ENCODE peak calls at places on chromosome 9, in ten cellular contexts. One of them, this sample, is unnamed.

GRCh38 chr9:88322906-88323566 is 65.2 kb upstream of the SPIN1 start:
- DNase-seq in CD4-positive, alpha-beta T cell: peak; percentile 41
- DNase-seq in DND-41: peak; percentile 90
- DNase-seq in Caco-2: no peak
- DNase-seq in neural crest cell: no peak
- DNase-seq in lower lobe of right lung: no peak
- DNase-seq in CD8-positive, alpha-beta T cell: peak; percentile 73
- DNase-seq in choroid plexus epithelial cell: peak; percentile 84
- DNase-seq in cardiac fibroblast: peak; percentile 24
- DNase-seq in fibroblast of villous mesenchyme: peak; percentile 28
- DNase-seq in this sample: peak; percentile 31

GRCh38 chr9:38284768-38285080 is 107.8 kb upstream of the ALDH1B1 start:
- DNase-seq in DND-41: peak; percentile 15
- DNase-seq in fibroblast of villous mesenchyme: no peak
- DNase-seq in neural crest cell: no peak
- DNase-seq in Caco-2: no peak
- DNase-seq in CD4-positive, alpha-beta T cell: no peak
- DNase-seq in choroid plexus epithelial cell: no peak
- DNase-seq in cardiac fibroblast: no peak
- DNase-seq in lower lobe of right lung: no peak
- DNase-seq in CD8-positive, alpha-beta T cell: no peak
- DNase-seq in this sample: no peak

GRCh38 chr9:16571127-16571848 is 299.2 kb downstream of the BNC2 start:
- DNase-seq in DND-41: no peak
- DNase-seq in Caco-2: no peak
- DNase-seq in fibroblast of villous mesenchyme: peak; percentile 12
- DNase-seq in neural crest cell: no peak
- DNase-seq in CD4-positive, alpha-beta T cell: no peak
- DNase-seq in CD8-positive, alpha-beta T cell: no peak
- DNase-seq in choroid plexus epithelial cell: peak; percentile 42
- DNase-seq in lower lobe of right lung: no peak
- DNase-seq in cardiac fibroblast: peak; percentile 26
- DNase-seq in this sample: no peak

GRCh38 chr9:37650299-37650872 is 368 bp upstream of the FRMPD1 start:
- DNase-seq in cardiac fibroblast: no peak
- DNase-seq in CD8-positive, alpha-beta T cell: no peak
- DNase-seq in fibroblast of villous mesenchyme: no peak
- DNase-seq in Caco-2: no peak
- DNase-seq in neural crest cell: no peak
- DNase-seq in CD4-positive, alpha-beta T cell: no peak
- DNase-seq in choroid plexus epithelial cell: no peak
- DNase-seq in lower lobe of right lung: no peak
- DNase-seq in DND-41: no peak
- DNase-seq in this sample: no peak

GRCh38 chr9:94861589-94862241 is 135.2 kb downstream of the AOPEP start:
- DNase-seq in neural crest cell: no peak
- DNase-seq in CD4-positive, alpha-beta T cell: no peak
- DNase-seq in lower lobe of right lung: no peak
- DNase-seq in CD8-positive, alpha-beta T cell: no peak
- DNase-seq in DND-41: peak; percentile 63
- DNase-seq in fibroblast of villous mesenchyme: peak; percentile 96
- DNase-seq in choroid plexus epithelial cell: peak; percentile 74
- DNase-seq in cardiac fibroblast: peak; percentile 66
- DNase-seq in Caco-2: no peak
- DNase-seq in this sample: peak; percentile 76

GRCh38 chr9:107667700-107668099 is 178.1 kb upstream of the KLF4 start:
- DNase-seq in lower lobe of right lung: no peak
- DNase-seq in DND-41: no peak
- DNase-seq in CD8-positive, alpha-beta T cell: no peak
- DNase-seq in neural crest cell: no peak
- DNase-seq in choroid plexus epithelial cell: no peak
- DNase-seq in Caco-2: no peak
- DNase-seq in cardiac fibroblast: no peak
- DNase-seq in fibroblast of villous mesenchyme: no peak
- DNase-seq in CD4-positive, alpha-beta T cell: no peak
- DNase-seq in this sample: no peak

GRCh38 chr9:14910178-14910805 is at the start of gene FREM1:
- DNase-seq in DND-41: no peak
- DNase-seq in CD4-positive, alpha-beta T cell: no peak
- DNase-seq in Caco-2: no peak
- DNase-seq in choroid plexus epithelial cell: peak; percentile 27
- DNase-seq in cardiac fibroblast: peak; percentile 53
- DNase-seq in lower lobe of right lung: no peak
- DNase-seq in CD8-positive, alpha-beta T cell: no peak
- DNase-seq in neural crest cell: peak; percentile 40
- DNase-seq in fibroblast of villous mesenchyme: peak; percentile 16
- DNase-seq in this sample: no peak

GRCh38 chr9:112334319-112334828 is 955 bp upstream of the PTBP3 start:
- DNase-seq in CD4-positive, alpha-beta T cell: peak; percentile 14
- DNase-seq in Caco-2: no peak
- DNase-seq in neural crest cell: no peak
- DNase-seq in fibroblast of villous mesenchyme: no peak
- DNase-seq in lower lobe of right lung: no peak
- DNase-seq in cardiac fibroblast: peak; percentile 46
- DNase-seq in CD8-positive, alpha-beta T cell: peak; percentile 73
- DNase-seq in choroid plexus epithelial cell: peak; percentile 42
- DNase-seq in DND-41: peak; percentile 29
- DNase-seq in this sample: peak; percentile 32

GRCh38 chr9:126147620-126148522 is 178.8 kb upstream of the MVB12B start:
- DNase-seq in lower lobe of right lung: no peak
- DNase-seq in Caco-2: no peak
- DNase-seq in CD8-positive, alpha-beta T cell: no peak
- DNase-seq in DND-41: no peak
- DNase-seq in fibroblast of villous mesenchyme: no peak
- DNase-seq in CD4-positive, alpha-beta T cell: no peak
- DNase-seq in cardiac fibroblast: no peak
- DNase-seq in choroid plexus epithelial cell: no peak
- DNase-seq in neural crest cell: no peak
- DNase-seq in this sample: no peak

GRCh38 chr9:77729177-77729576 is 81.1 kb upstream of the GNA14 start:
- DNase-seq in DND-41: no peak
- DNase-seq in cardiac fibroblast: no peak
- DNase-seq in CD4-positive, alpha-beta T cell: no peak
- DNase-seq in neural crest cell: no peak
- DNase-seq in lower lobe of right lung: no peak
- DNase-seq in choroid plexus epithelial cell: no peak
- DNase-seq in fibroblast of villous mesenchyme: no peak
- DNase-seq in Caco-2: no peak
- DNase-seq in CD8-positive, alpha-beta T cell: no peak
- DNase-seq in this sample: no peak

GRCh38 chr9:137801023-137801319 is 76.6 kb upstream of the CACNA1B start:
- DNase-seq in lower lobe of right lung: no peak
- DNase-seq in choroid plexus epithelial cell: no peak
- DNase-seq in CD4-positive, alpha-beta T cell: no peak
- DNase-seq in DND-41: no peak
- DNase-seq in neural crest cell: no peak
- DNase-seq in CD8-positive, alpha-beta T cell: no peak
- DNase-seq in cardiac fibroblast: no peak
- DNase-seq in Caco-2: no peak
- DNase-seq in fibroblast of villous mesenchyme: no peak
- DNase-seq in this sample: no peak

GRCh38 chr9:89686134-89686533 is 81.3 kb downstream of the GADD45G start:
- DNase-seq in DND-41: no peak
- DNase-seq in neural crest cell: no peak
- DNase-seq in CD8-positive, alpha-beta T cell: no peak
- DNase-seq in choroid plexus epithelial cell: no peak
- DNase-seq in fibroblast of villous mesenchyme: no peak
- DNase-seq in Caco-2: peak; percentile 45
- DNase-seq in cardiac fibroblast: no peak
- DNase-seq in CD4-positive, alpha-beta T cell: no peak
- DNase-seq in lower lobe of right lung: no peak
- DNase-seq in this sample: no peak

GRCh38 chr9:28610339-28610738 is 1037.1 kb upstream of the C9orf72 start:
- DNase-seq in neural crest cell: no peak
- DNase-seq in lower lobe of right lung: no peak
- DNase-seq in CD8-positive, alpha-beta T cell: no peak
- DNase-seq in DND-41: no peak
- DNase-seq in CD4-positive, alpha-beta T cell: no peak
- DNase-seq in Caco-2: no peak
- DNase-seq in choroid plexus epithelial cell: no peak
- DNase-seq in cardiac fibroblast: no peak
- DNase-seq in fibroblast of villous mesenchyme: no peak
- DNase-seq in this sample: no peak

GRCh38 chr9:37840560-37841194 is 40.1 kb downstream of the DCAF10 start:
- DNase-seq in CD4-positive, alpha-beta T cell: no peak
- DNase-seq in cardiac fibroblast: peak; percentile 72
- DNase-seq in choroid plexus epithelial cell: peak; percentile 77
- DNase-seq in lower lobe of right lung: no peak
- DNase-seq in neural crest cell: no peak
- DNase-seq in DND-41: no peak
- DNase-seq in CD8-positive, alpha-beta T cell: no peak
- DNase-seq in fibroblast of villous mesenchyme: peak; percentile 61
- DNase-seq in Caco-2: no peak
- DNase-seq in this sample: peak; percentile 74

GRCh38 chr9:119898316-119898715 is 529.1 kb upstream of the BRINP1 start:
- DNase-seq in CD8-positive, alpha-beta T cell: no peak
- DNase-seq in Caco-2: no peak
- DNase-seq in cardiac fibroblast: no peak
- DNase-seq in choroid plexus epithelial cell: no peak
- DNase-seq in DND-41: no peak
- DNase-seq in fibroblast of villous mesenchyme: no peak
- DNase-seq in lower lobe of right lung: no peak
- DNase-seq in CD4-positive, alpha-beta T cell: no peak
- DNase-seq in neural crest cell: no peak
- DNase-seq in this sample: no peak

GRCh38 chr9:96061293-96061987 is 185.9 kb downstream of the ERCC6L2 start:
- DNase-seq in Caco-2: no peak
- DNase-seq in fibroblast of villous mesenchyme: peak; percentile 51
- DNase-seq in choroid plexus epithelial cell: peak; percentile 74
- DNase-seq in neural crest cell: peak; percentile 24
- DNase-seq in CD4-positive, alpha-beta T cell: peak; percentile 27
- DNase-seq in lower lobe of right lung: no peak
- DNase-seq in DND-41: peak; percentile 43
- DNase-seq in CD8-positive, alpha-beta T cell: peak; percentile 60
- DNase-seq in cardiac fibroblast: peak; percentile 75
- DNase-seq in this sample: peak; percentile 19

GRCh38 chr9:120528834-120529233 is 51.1 kb downstream of the CDK5RAP2 start:
- DNase-seq in choroid plexus epithelial cell: no peak
- DNase-seq in Caco-2: no peak
- DNase-seq in neural crest cell: no peak
- DNase-seq in lower lobe of right lung: no peak
- DNase-seq in cardiac fibroblast: no peak
- DNase-seq in DND-41: no peak
- DNase-seq in CD4-positive, alpha-beta T cell: no peak
- DNase-seq in fibroblast of villous mesenchyme: no peak
- DNase-seq in CD8-positive, alpha-beta T cell: no peak
- DNase-seq in this sample: no peak

GRCh38 chr9:126661521-126662251 is 48.0 kb downstream of the LMX1B start:
- DNase-seq in choroid plexus epithelial cell: peak; percentile 11
- DNase-seq in CD8-positive, alpha-beta T cell: no peak
- DNase-seq in neural crest cell: no peak
- DNase-seq in CD4-positive, alpha-beta T cell: no peak
- DNase-seq in cardiac fibroblast: no peak
- DNase-seq in DND-41: no peak
- DNase-seq in fibroblast of villous mesenchyme: no peak
- DNase-seq in lower lobe of right lung: no peak
- DNase-seq in Caco-2: peak; percentile 84
- DNase-seq in this sample: no peak

GRCh38 chr9:104009853-104010252 is 84.3 kb upstream of the SMC2 start:
- DNase-seq in Caco-2: no peak
- DNase-seq in cardiac fibroblast: peak; percentile 15
- DNase-seq in fibroblast of villous mesenchyme: no peak
- DNase-seq in DND-41: no peak
- DNase-seq in CD4-positive, alpha-beta T cell: no peak
- DNase-seq in choroid plexus epithelial cell: peak; percentile 22
- DNase-seq in neural crest cell: no peak
- DNase-seq in lower lobe of right lung: no peak
- DNase-seq in CD8-positive, alpha-beta T cell: no peak
- DNase-seq in this sample: no peak

DNA sequence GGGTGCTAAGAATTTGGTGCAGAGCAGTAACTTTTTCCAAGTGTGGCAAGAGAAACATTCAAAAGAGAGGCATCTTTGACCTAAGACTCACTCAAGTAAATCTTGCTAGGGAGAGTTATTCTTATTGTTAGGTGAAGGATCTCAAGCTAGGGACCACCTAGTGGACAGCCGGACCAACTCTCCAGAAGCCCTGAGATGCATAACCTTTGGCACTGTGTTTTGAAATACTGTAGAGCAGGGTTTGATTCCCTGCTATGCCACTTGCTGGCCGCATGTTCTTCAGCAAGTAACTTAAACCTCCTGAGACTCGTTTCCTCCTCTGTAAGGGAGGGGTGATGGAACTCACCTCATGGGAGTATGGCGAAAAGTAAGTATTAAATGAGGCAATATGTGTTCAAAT is 336.1 kb upstream of the ADAMTSL1 start:
- DNase-seq in DND-41: no peak
- DNase-seq in lower lobe of right lung: no peak
- DNase-seq in cardiac fibroblast: no peak
- DNase-seq in Caco-2: no peak
- DNase-seq in fibroblast of villous mesenchyme: no peak
- DNase-seq in neural crest cell: no peak
- DNase-seq in CD8-positive, alpha-beta T cell: no peak
- DNase-seq in choroid plexus epithelial cell: no peak
- DNase-seq in CD4-positive, alpha-beta T cell: no peak
- DNase-seq in this sample: no peak
- TF ChIP-seq CTCF in DND-41: no peak
- TF ChIP-seq CTCF in lower lobe of right lung: no peak
- TF ChIP-seq CTCF in cardiac fibroblast: no peak
- TF ChIP-seq CTCF in Caco-2: no peak
- TF ChIP-seq CTCF in fibroblast of villous mesenchyme: no peak
- TF ChIP-seq CTCF in neural crest cell: no peak
- TF ChIP-seq CTCF in CD8-positive, alpha-beta T cell: no peak
- TF ChIP-seq CTCF in choroid plexus epithelial cell: no peak
- TF ChIP-seq CTCF in CD4-positive, alpha-beta T cell: no peak
- TF ChIP-seq CTCF in this sample: no peak

GRCh38 chr9:133347985-133348762 is at the start of the genes MED22 and RPL7A:
- DNase-seq in DND-41: peak; percentile 94
- DNase-seq in fibroblast of villous mesenchyme: peak; percentile 97
- DNase-seq in cardiac fibroblast: peak; percentile 97
- DNase-seq in Caco-2: peak; percentile 97
- DNase-seq in choroid plexus epithelial cell: peak; percentile 98
- DNase-seq in lower lobe of right lung: peak; percentile 95
- DNase-seq in CD4-positive, alpha-beta T cell: peak; percentile 87
- DNase-seq in neural crest cell: peak; percentile 89
- DNase-seq in CD8-positive, alpha-beta T cell: peak; percentile 93
- DNase-seq in this sample: peak; percentile 95
- TF ChIP-seq CTCF in DND-41: peak; percentile 6
- TF ChIP-seq CTCF in fibroblast of villous mesenchyme: no peak
- TF ChIP-seq CTCF in cardiac fibroblast: peak; percentile 13
- TF ChIP-seq CTCF in Caco-2: no peak
- TF ChIP-seq CTCF in choroid plexus epithelial cell: no peak
- TF ChIP-seq CTCF in lower lobe of right lung: no peak
- TF ChIP-seq CTCF in CD4-positive, alpha-beta T cell: no peak
- TF ChIP-seq CTCF in neural crest cell: no peak
- TF ChIP-seq CTCF in CD8-positive, alpha-beta T cell: no peak
- TF ChIP-seq CTCF in this sample: no peak

GRCh38 chr9:26814799-26815198 is 77.8 kb downstream of the CAAP1 start:
- DNase-seq in choroid plexus epithelial cell: no peak
- DNase-seq in fibroblast of villous mesenchyme: no peak
- DNase-seq in DND-41: no peak
- DNase-seq in Caco-2: no peak
- DNase-seq in CD4-positive, alpha-beta T cell: no peak
- DNase-seq in neural crest cell: no peak
- DNase-seq in CD8-positive, alpha-beta T cell: no peak
- DNase-seq in lower lobe of right lung: no peak
- DNase-seq in cardiac fibroblast: no peak
- DNase-seq in this sample: no peak
- TF ChIP-seq CTCF in choroid plexus epithelial cell: no peak
- TF ChIP-seq CTCF in fibroblast of villous mesenchyme: no peak
- TF ChIP-seq CTCF in DND-41: no peak
- TF ChIP-seq CTCF in Caco-2: no peak
- TF ChIP-seq CTCF in CD4-positive, alpha-beta T cell: no peak
- TF ChIP-seq CTCF in neural crest cell: no peak
- TF ChIP-seq CTCF in CD8-positive, alpha-beta T cell: no peak
- TF ChIP-seq CTCF in lower lobe of right lung: no peak
- TF ChIP-seq CTCF in cardiac fibroblast: no peak
- TF ChIP-seq CTCF in this sample: no peak

GRCh38 chr9:98860871-98861293 is 53.4 kb downstream of the GALNT12 start:
- DNase-seq in choroid plexus epithelial cell: peak; percentile 91
- DNase-seq in CD4-positive, alpha-beta T cell: no peak
- DNase-seq in lower lobe of right lung: no peak
- DNase-seq in CD8-positive, alpha-beta T cell: no peak
- DNase-seq in Caco-2: no peak
- DNase-seq in neural crest cell: no peak
- DNase-seq in cardiac fibroblast: peak; percentile 93
- DNase-seq in fibroblast of villous mesenchyme: peak; percentile 98
- DNase-seq in DND-41: no peak
- DNase-seq in this sample: peak; percentile 93
- TF ChIP-seq CTCF in choroid plexus epithelial cell: peak; percentile 76
- TF ChIP-seq CTCF in CD4-positive, alpha-beta T cell: no peak
- TF ChIP-seq CTCF in lower lobe of right lung: peak; percentile 52
- TF ChIP-seq CTCF in CD8-positive, alpha-beta T cell: no peak
- TF ChIP-seq CTCF in Caco-2: no peak
- TF ChIP-seq CTCF in neural crest cell: peak; percentile 15
- TF ChIP-seq CTCF in cardiac fibroblast: peak; percentile 54
- TF ChIP-seq CTCF in fibroblast of villous mesenchyme: peak; percentile 65
- TF ChIP-seq CTCF in DND-41: no peak
- TF ChIP-seq CTCF in this sample: peak; percentile 72

This sample was measured in HFFc6.